ENCODE peak calls at places on chromosomes 7 and 10, in six cellular contexts. O is amniotic epithelial cell; S is GF-D8; C is T-cell; P is CD8-positive, alpha-beta memory T cell; V is H1. M is an unnamed sample.

GRCh38 chr10:125123363-125124113 is 36.8 kb downstream of the CTBP2 start:
- DNase-seq in O (no peak), C (no peak), P (no peak), S (no peak), V (no peak), M (no peak)

GRCh38 chr10:62422068-62422590 is 48.0 kb downstream of the ZNF365 start:
- DNase-seq in P (no peak), V (no peak), S (no peak), C (no peak), O (peak), M (no peak)

GRCh38 chr7:117323877-117324699 is 1.2 kb upstream of the WNT2 start:
- DNase-seq in O (peak), S (no peak), V (no peak), C (no peak), P (no peak), M (no peak)

GRCh38 chr10:132938472-132939329 is 3.7 kb downstream of the CFAP46 start:
- DNase-seq in O (peak), V (no peak), C (no peak), S (no peak), P (no peak), M (no peak)

GRCh38 chr7:17046666-17047065 is 164.9 kb upstream of the AGR3 start:
- DNase-seq in P (no peak), C (no peak), V (no peak), O (no peak), S (no peak), M (no peak)

GRCh38 chr7:40356312-40356711 is 221.5 kb downstream of the SUGCT start:
- DNase-seq in O (peak), V (no peak), C (no peak), P (no peak), S (no peak), M (no peak)

GRCh38 chr10:86219271-86219670 is 147.3 kb downstream of the GRID1 start:
- DNase-seq in C (no peak), O (no peak), P (no peak), S (no peak), V (no peak), M (no peak)

GRCh38 chr10:116215651-116216050 is 57.4 kb downstream of the GFRA1 start:
- DNase-seq in O (no peak), P (no peak), V (no peak), S (no peak), C (no peak), M (no peak)

GRCh38 chr7:2204446-2204845 is 28.3 kb downstream of the MAD1L1 start:
- DNase-seq in V (no peak), O (no peak), P (no peak), S (no peak), C (no peak), M (no peak)

GRCh38 chr7:12322287-12322902 is 81.3 kb downstream of the VWDE start:
- DNase-seq in C (no peak), O (peak), S (no peak), V (no peak), P (no peak), M (peak)

GRCh38 chr7:102404005-102404861 is 8.1 kb downstream of the PRKRIP1 start:
- DNase-seq in V (no peak), S (peak), C (no peak), O (peak), P (peak), M (no peak)

GRCh38 chr10:26857991-26858706 is 2.6 kb downstream of the ABI1 start:
- DNase-seq in P (no peak), S (no peak), O (no peak), C (no peak), V (no peak), M (no peak)

GRCh38 chr7:131425992-131426391 is 98.3 kb downstream of the MKLN1 start:
- DNase-seq in C (no peak), O (no peak), P (no peak), V (no peak), S (no peak), M (no peak)

M was measured in T-helper 1 cell.